ENCODE peak calls at places on chromosomes 13 and 19, in seven cellular contexts. O is GM23248, X is PC-3, L is GM23338, I is HCT116, W is MM.1S, H is hepatocyte. G is an unnamed sample.

GRCh38 chr19:40321566-40322270 is 26.5 kb downstream of the C19orf47 start:
- DNase-seq in L (no peak), X (no peak), I (no peak), W (no peak), H (no peak), O (no peak), G (no peak)

GRCh38 chr19:17757125-17757524 is 5.8 kb downstream of the FCHO1 start:
- DNase-seq in H (peak), W (no peak), L (no peak), X (peak), O (peak), I (no peak), G (no peak)

GRCh38 chr13:23107665-23108064 is 73.1 kb upstream of the SGCG start:
- DNase-seq in I (no peak), W (no peak), H (no peak), X (no peak), L (no peak), O (no peak), G (no peak)

GRCh38 chr19:29664753-29665214 is 477 bp upstream of the PLEKHF1 start:
- DNase-seq in O (no peak), X (no peak), I (no peak), W (no peak), H (no peak), L (no peak), G (no peak)

GRCh38 chr13:89514534-89515312 is 1832.8 kb upstream of the MIR17HG start:
- DNase-seq in W (no peak), L (peak), I (no peak), X (peak), H (peak), O (peak), G (peak)

GRCh38 chr13:113748101-113748861 is 10.7 kb upstream of the TMEM255B start:
- DNase-seq in O (no peak), X (no peak), I (no peak), L (no peak), W (no peak), H (no peak), G (no peak)

GRCh38 chr19:13022111-13022858 is 27.0 kb downstream of the NFIX start:
- DNase-seq in W (peak), O (peak), H (no peak), I (no peak), L (no peak), X (no peak), G (no peak)

GRCh38 chr19:12052571-12053169 is at the start of gene ZNF878:
- DNase-seq in H (peak), I (no peak), L (peak), O (peak), W (no peak), X (peak), G (peak)

GRCh38 chr19:30788105-30788765 is 416.1 kb downstream of the ZNF536 start:
- DNase-seq in H (no peak), O (no peak), I (no peak), L (no peak), X (no peak), W (no peak), G (peak)

GRCh38 chr19:30387311-30388115 is 15.3 kb downstream of the ZNF536 start:
- DNase-seq in X (no peak), I (no peak), O (no peak), W (no peak), L (no peak), H (no peak), G (no peak)

GRCh38 chr19:3283246-3283751 is 58.8 kb downstream of the CELF5 start:
- DNase-seq in W (no peak), H (no peak), I (no peak), X (no peak), L (no peak), O (no peak), G (no peak)

GRCh38 chr19:3282155-3282554 is 57.7 kb downstream of the CELF5 start:
- DNase-seq in H (no peak), I (no peak), W (no peak), X (no peak), L (no peak), O (no peak), G (no peak)

GRCh38 chr19:3279306-3279705 is 54.8 kb downstream of the CELF5 start:
- DNase-seq in X (no peak), H (no peak), I (no peak), W (no peak), L (no peak), O (no peak), G (no peak)

GRCh38 chr19:3282564-3282963 is 58.1 kb downstream of the CELF5 start:
- DNase-seq in O (no peak), X (no peak), W (no peak), L (no peak), H (no peak), I (no peak), G (no peak)

GRCh38 chr19:3281026-3281425 is 56.6 kb downstream of the CELF5 start:
- DNase-seq in I (no peak), L (no peak), X (no peak), W (no peak), H (no peak), O (no peak), G (no peak)
- TF ChIP-seq EZH2phosphoT487 in I (no peak), L (no peak), X (no peak), W (no peak), H (no peak), O (no peak), G (no peak)

GRCh38 chr19:18991468-18991867 is 41.8 kb downstream of the SUGP2 start:
- DNase-seq in X (no peak), W (no peak), I (no peak), O (no peak), H (no peak), L (no peak), G (no peak)

GRCh38 chr19:18991050-18991449 is 42.3 kb downstream of the SUGP2 start:
- DNase-seq in O (no peak), I (no peak), H (no peak), L (no peak), X (no peak), W (no peak), G (no peak)

GRCh38 chr19:18990128-18990708 is 43.1 kb downstream of the SUGP2 start:
- DNase-seq in W (no peak), X (no peak), L (peak), O (no peak), I (no peak), H (no peak), G (no peak)

GRCh38 chr19:18995804-18996241 is 37.5 kb downstream of the SUGP2 start:
- DNase-seq in O (peak), I (peak), W (peak), L (peak), X (peak), H (peak), G (peak)

GRCh38 chr19:18992696-18993095 is 40.6 kb downstream of the SUGP2 start:
- DNase-seq in X (no peak), H (no peak), W (no peak), I (no peak), O (no peak), L (no peak), G (no peak)
- TF ChIP-seq EZH2phosphoT487 in X (no peak), H (no peak), W (no peak), I (no peak), O (no peak), L (no peak), G (no peak)

GRCh38 chr19:57506163-57506562 is 6.4 kb downstream of the ZNF773 start:
- DNase-seq in I (no peak), W (no peak), L (no peak), O (no peak), X (no peak), H (no peak), G (no peak)
- TF ChIP-seq EZH2phosphoT487 in I (no peak), W (no peak), L (no peak), O (no peak), X (no peak), H (no peak), G (no peak)

DNA sequence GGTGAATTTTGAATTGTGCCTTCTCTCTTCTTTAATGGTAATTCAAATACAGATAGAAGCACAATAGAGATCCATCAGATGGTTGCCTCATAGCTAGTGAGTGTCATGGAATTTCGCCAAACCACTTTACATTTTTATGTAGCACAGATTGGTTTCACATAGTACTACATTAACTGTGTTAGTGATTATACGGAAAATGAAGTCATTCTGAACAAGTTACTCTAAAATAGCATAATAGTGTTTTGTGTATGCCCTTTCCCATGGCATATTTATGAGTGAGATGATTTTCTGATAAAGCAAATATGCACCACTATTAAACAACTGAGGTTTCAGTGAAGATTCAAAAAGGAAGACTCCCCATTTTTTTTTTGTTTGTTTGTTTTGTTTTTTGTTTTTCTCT is 1623.5 kb downstream of the PCDH9 start:
- DNase-seq in L (no peak), X (peak), I (no peak), O (no peak), W (no peak), H (no peak), G (no peak)
- TF ChIP-seq EZH2phosphoT487 in L (no peak), X (no peak), I (no peak), O (no peak), W (no peak), H (no peak), G (no peak)

GRCh38 chr19:2733930-2734588 is 5.8 kb downstream of the SLC39A3 start:
- DNase-seq in O (no peak), I (no peak), H (no peak), W (no peak), X (no peak), L (no peak), G (no peak)
- TF ChIP-seq EZH2phosphoT487 in O (no peak), I (no peak), H (no peak), W (no peak), X (no peak), L (no peak), G (no peak)

DNA sequence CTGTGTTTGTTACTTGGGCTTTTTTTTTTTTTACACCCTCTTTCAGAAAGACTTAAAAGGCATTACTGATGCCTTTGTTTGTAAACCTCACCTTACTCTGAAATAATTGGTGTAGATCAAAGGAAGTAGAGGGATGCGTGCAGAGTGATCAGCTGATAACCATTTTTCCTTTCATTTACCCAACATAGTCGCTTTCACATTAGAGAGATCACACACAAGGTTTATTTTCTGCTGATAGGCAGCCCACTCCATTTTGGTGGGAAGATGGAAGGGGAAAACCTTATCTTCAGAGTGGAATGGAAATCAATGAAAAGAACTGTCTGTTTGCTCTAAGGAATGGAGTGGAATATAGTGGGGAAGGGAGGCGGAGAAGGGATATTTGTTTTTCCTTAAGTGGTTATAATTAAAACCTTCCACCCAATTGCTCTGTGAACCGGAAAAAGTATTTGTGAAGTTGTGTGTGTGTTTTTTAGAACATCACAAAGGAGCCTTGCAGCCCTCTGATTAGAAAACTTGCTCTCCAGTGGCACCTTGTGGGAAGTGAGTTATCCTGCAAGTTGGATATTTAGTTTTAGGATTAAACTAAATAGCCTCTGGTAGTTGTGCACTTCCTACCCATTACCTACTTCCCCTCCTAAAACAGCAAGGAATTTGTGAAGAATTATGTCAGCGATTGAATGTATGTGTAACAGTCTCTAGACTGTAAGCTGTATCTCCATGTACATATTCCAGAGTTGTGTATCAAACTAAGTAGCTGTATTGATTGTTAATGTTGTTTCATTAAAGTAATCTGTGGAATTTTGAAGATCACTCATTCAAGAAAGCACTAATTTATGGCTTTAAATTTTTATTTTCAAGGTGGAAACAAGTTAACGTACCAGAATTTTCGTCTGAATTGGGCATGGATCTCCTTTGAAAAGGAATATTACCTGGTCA is 76.8 kb downstream of the FREM2 start:
- DNase-seq in O (peak), I (no peak), H (peak), W (peak), L (peak), X (peak), G (peak)
- TF ChIP-seq EZH2phosphoT487 in O (no peak), I (no peak), H (no peak), W (no peak), L (no peak), X (no peak), G (no peak)

DNA sequence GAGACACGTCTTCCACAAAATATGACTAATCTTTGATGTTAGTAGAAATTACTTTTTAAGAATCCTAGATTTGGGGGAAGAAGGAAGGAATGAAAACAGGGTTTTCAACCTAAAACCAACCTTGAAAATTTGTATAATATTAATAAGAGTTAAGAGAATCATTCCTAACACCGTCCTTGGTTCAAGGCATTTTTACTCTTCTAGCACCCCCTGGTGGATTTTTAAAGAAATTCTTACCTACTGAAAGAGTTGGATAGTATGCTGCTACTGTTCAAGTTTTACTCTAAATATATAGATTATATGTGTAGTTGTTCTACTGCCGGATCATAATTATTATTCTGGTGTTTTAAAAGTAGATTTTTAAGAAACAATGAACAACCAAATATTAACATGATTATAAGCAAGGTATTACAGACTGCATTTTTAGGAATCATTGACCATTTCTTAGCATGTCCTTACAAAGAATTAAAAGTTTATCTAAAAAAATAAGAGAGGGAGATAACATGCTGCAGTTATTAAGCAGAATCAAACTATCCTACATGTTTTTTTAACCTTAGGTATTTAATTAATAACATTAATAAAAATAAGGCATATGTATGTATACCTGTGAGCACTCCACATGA is 7.4 kb upstream of the SLITRK6 start:
- DNase-seq in I (peak), O (peak), X (peak), H (peak), W (peak), L (peak), G (peak)
- TF ChIP-seq EZH2phosphoT487 in I (no peak), O (no peak), X (no peak), H (no peak), W (no peak), L (no peak), G (no peak)

G was measured in neural progenitor cell.